ENCODE peak calls at places on chromosome 16, in ten cellular contexts. S is tibial artery, K is left ventricle myocardium inferior, X is foreskin fibroblast, J is AG04449, O is Peyer's patch, A is endodermal cell, C is cardiac fibroblast, Q is transverse colon, B is gastrocnemius medialis. M is an unnamed sample.

GRCh38 chr16:82070656-82071369 is 35.8 kb downstream of the HSD17B2 start:
- DNase-seq in S (no peak), Q (no peak), A (no peak), X (peak), C (peak), B (no peak), O (no peak), J (peak), K (no peak), M (no peak)

GRCh38 chr16:67216612-67217490 is 10.1 kb upstream of the TMEM208 start:
- DNase-seq in X (no peak), B (peak), C (no peak), A (no peak), J (no peak), O (no peak), K (peak), S (peak), Q (no peak), M (no peak)

GRCh38 chr16:73015612-73016487 is 32.1 kb downstream of the ZFHX3 start:
- DNase-seq in O (peak), Q (peak), K (no peak), X (no peak), C (no peak), B (peak), J (no peak), S (peak), A (peak), M (peak)

GRCh38 chr16:17161034-17161433 is 309.7 kb downstream of the XYLT1 start:
- DNase-seq in B (no peak), C (no peak), K (no peak), X (no peak), S (no peak), J (no peak), Q (no peak), A (no peak), O (no peak), M (no peak)

GRCh38 chr16:35750157-35750689 is 2290.8 kb downstream of the TP53TG3F start:
- DNase-seq in C (no peak), Q (no peak), O (no peak), S (no peak), X (no peak), A (no peak), J (no peak), B (no peak), K (no peak), M (no peak)

GRCh38 chr16:12255919-12256665 is 279.6 kb downstream of the SNX29 start:
- DNase-seq in J (no peak), Q (no peak), X (no peak), K (no peak), S (no peak), B (no peak), O (no peak), A (no peak), C (no peak), M (no peak)

GRCh38 chr16:17233301-17234002 is 237.3 kb downstream of the XYLT1 start:
- DNase-seq in X (no peak), C (no peak), B (no peak), J (no peak), K (no peak), Q (no peak), S (no peak), A (no peak), O (no peak), M (no peak)

GRCh38 chr16:56643080-56643778 is 4.8 kb downstream of the MT1A start:
- DNase-seq in C (peak), K (peak), X (peak), A (peak), J (no peak), O (peak), Q (peak), B (peak), S (peak), M (peak)

GRCh38 chr16:47493358-47494337 is 32.5 kb downstream of the PHKB start:
- DNase-seq in A (no peak), K (no peak), B (no peak), O (no peak), Q (no peak), X (no peak), C (peak), J (no peak), S (no peak), M (no peak)
- H3K4me3 ChIP-seq in A (no peak), K (peak), B (peak), O (no peak), Q (no peak), X (no peak), C (no peak), J (no peak), S (peak), M (no peak)

GRCh38 chr16:68345958-68346635 is 35.3 kb downstream of the PRMT7 start:
- DNase-seq in B (peak), Q (no peak), K (no peak), C (no peak), J (no peak), A (no peak), O (no peak), S (no peak), X (no peak), M (no peak)
- TF ChIP-seq CTCF in B (peak), Q (no peak), K (no peak), C (no peak), J (no peak), A (no peak), O (no peak), S (no peak), X (no peak), M (no peak)

GRCh38 chr16:4415538-4416199 is 727 bp downstream of the CORO7 start:
- DNase-seq in S (peak), O (peak), X (no peak), A (peak), Q (peak), C (peak), K (peak), B (no peak), J (no peak), M (no peak)

GRCh38 chr16:4412159-4412558 is 4.2 kb downstream of the CORO7 start:
- DNase-seq in O (no peak), A (no peak), K (no peak), X (no peak), Q (no peak), B (no peak), C (no peak), S (no peak), J (no peak), M (no peak)

GRCh38 chr16:4416200-4417032 is at the start of gene CORO7:
- DNase-seq in K (peak), Q (peak), J (no peak), A (peak), S (peak), O (peak), B (peak), C (peak), X (peak), M (peak)

GRCh38 chr16:4412854-4413253 is 3.5 kb downstream of the CORO7 start:
- DNase-seq in O (no peak), K (no peak), C (no peak), S (no peak), X (no peak), Q (no peak), B (no peak), J (no peak), A (no peak), M (no peak)

DNA sequence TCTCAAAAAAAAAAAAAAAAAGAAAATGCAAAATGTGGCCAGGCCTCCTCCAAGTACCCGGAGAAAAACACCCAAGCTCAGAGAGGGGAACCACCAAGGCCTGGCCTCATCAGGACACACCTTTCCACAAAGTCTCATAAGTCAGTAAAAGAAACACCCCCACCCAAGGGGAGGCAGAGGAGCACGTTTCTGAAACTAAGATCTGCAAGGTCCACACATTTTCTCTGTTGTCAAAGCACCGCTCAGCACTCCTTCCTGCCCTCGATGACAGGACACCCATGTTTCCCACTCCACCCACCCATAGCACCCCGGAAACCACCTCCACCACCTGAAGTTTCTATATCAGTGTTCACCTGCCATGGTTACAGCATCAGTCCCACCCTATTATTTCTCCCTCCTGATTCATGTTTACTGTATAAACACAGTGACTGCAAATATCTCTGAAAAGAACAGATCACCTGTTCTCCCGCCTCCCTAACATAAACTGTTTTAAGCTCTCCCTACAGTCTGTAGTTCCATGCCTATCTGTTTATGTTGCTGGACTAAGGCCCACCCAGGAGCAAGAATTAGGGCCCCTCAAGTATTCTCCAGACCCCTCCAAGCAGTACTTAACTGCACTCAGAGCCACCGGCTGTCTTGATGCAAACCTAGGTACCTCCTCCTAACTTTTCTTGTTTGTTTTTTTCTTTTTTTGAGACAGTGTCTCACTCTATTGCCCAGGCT is 2.0 kb downstream of the CORO7 start:
- DNase-seq in J (no peak), B (no peak), K (no peak), Q (peak), O (peak), A (no peak), S (no peak), C (no peak), X (no peak), M (no peak)
- H3K4me3 ChIP-seq in J (no peak), B (no peak), K (peak), Q (no peak), O (no peak), A (no peak), S (no peak), C (no peak), X (no peak), M (peak)

DNA sequence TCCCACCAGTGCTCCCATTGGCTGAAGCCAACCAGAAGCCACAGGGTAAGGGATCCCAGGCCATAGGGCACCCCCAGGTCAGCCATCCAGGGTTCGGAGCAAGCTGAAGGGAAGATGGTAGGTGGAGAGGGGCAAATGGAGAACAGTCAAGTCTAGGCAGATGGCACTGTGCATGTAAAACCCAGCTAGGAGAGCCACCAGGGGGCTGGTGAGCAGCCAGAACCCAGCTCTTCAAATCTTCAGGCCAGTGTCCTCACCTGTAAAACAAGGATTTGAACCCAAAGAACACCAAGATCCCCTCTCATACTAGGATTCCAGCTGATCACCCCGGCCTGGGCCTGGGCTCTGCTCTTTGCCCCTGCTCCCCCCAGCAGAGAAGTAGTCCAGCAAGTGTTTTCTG is 43.5 kb downstream of the GINS3 start:
- DNase-seq in J (no peak), C (no peak), Q (no peak), O (no peak), B (no peak), A (peak), S (no peak), X (no peak), K (no peak), M (no peak)
- TF ChIP-seq CTCF in J (no peak), C (no peak), Q (no peak), O (no peak), B (no peak), A (peak), S (no peak), X (peak), K (peak), M (no peak)

GRCh38 chr16:9008335-9009260 is 44.9 kb upstream of the USP7 start:
- DNase-seq in C (peak), O (peak), X (peak), A (peak), B (peak), K (peak), S (peak), J (no peak), Q (peak), M (no peak)
- H3K4me3 ChIP-seq in C (no peak), O (peak), X (peak), A (no peak), B (peak), K (peak), S (peak), J (peak), Q (peak), M (peak)

GRCh38 chr16:57734925-57735754 is 430 bp upstream of the KATNB1 start:
- DNase-seq in Q (peak), B (peak), X (peak), O (peak), J (peak), C (peak), K (peak), A (peak), S (peak), M (peak)

GRCh38 chr16:57738844-57739243 is 3.3 kb downstream of the KATNB1 start:
- DNase-seq in K (no peak), C (no peak), B (no peak), O (no peak), X (no peak), J (no peak), Q (no peak), A (no peak), S (no peak), M (no peak)

GRCh38 chr16:57735755-57736418 is at the start of gene KATNB1:
- DNase-seq in X (peak), A (no peak), B (no peak), C (no peak), Q (no peak), K (peak), O (no peak), J (no peak), S (no peak), M (no peak)

GRCh38 chr16:57734308-57734924 is 1.2 kb upstream of the KATNB1 start:
- DNase-seq in J (no peak), X (no peak), C (no peak), S (no peak), B (no peak), O (no peak), K (no peak), A (no peak), Q (no peak), M (no peak)

DNA sequence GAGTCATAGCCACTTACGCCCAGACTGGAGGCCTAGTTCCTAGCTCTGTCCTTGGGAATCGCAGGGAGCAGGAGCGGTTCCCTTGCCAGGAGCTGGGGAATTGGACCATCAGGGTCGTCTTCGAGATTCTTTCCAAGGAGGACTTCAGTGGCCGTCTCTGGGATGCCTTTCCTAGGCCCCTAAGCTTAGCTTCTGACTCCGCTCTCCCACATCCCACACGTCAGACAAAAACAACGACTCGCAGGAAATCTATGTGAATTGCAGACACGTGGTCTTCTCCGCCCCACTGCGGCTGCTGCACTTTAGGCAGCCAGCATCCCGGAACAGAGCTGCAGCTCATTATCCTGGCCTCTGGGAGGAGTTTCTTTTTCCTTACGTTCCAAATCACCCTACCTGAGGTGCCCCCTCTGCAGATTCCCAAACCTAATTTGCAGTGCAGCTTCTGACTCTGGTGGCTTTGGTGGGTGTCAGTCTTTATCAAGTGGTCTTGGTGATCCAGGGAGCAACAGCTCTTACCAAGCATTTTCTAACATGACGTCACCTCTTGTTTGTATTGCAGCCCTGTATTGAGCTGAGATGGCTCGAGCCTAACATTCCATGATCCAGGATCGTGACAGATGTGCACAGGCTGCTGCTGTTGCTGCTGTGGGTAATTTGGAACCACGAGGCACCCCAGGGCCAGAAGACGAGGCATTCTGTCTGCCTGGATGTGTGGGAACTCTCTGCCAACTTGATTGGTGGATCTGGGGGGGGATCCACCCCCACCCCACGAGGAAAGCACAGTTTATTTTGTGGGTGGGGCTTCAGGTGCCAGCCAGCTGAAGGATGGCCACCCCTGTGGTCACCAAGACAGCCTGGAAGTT is 1.1 kb downstream of the KATNB1 start:
- DNase-seq in S (no peak), B (no peak), O (peak), C (peak), K (peak), X (peak), A (peak), Q (peak), J (peak), M (no peak)
- TF ChIP-seq CTCF in S (no peak), B (no peak), O (peak), C (peak), K (peak), X (no peak), A (peak), Q (no peak), J (no peak), M (no peak)